ENCODE peak calls at places on chromosomes 3 and 15, in four cellular contexts. L is posterior cingulate gyrus; B is stimulated activated CD8-positive, alpha-beta memory T cell treated with anti-CD3 and anti-CD28 coated beads, Interleukin-15, amount 100 ng/mL, for 4 hours; T is ascending aorta. U is an unnamed sample.

GRCh38 chr3:132569153-132569552 is 27.9 kb upstream of the ACKR4 start:
- DNase-seq in L (no peak), T (no peak), B (no peak), U (no peak)

GRCh38 chr15:70853855-70854668 is at the start of gene LARP6:
- DNase-seq in T (peak), B (no peak), L (no peak), U (no peak)

GRCh38 chr15:95262866-95263564 is 1031.7 kb downstream of the MCTP2 start:
- DNase-seq in L (no peak), B (no peak), T (no peak), U (no peak)

GRCh38 chr15:67188551-67189218 is 65.8 kb downstream of the AAGAB start:
- DNase-seq in T (no peak), L (no peak), B (no peak), U (no peak)

GRCh38 chr3:134367869-134368750 is 6.1 kb downstream of the AMOTL2 start:
- DNase-seq in L (no peak), B (no peak), T (peak), U (no peak)

GRCh38 chr3:104269771-104270170 is 1096.9 kb upstream of the ALCAM start:
- DNase-seq in T (no peak), L (no peak), B (no peak), U (no peak)

GRCh38 chr3:42556089-42556632 is 25.6 kb downstream of the SEC22C start:
- DNase-seq in B (no peak), T (no peak), L (no peak), U (peak)

GRCh38 chr3:172323894-172324590 is 124.2 kb downstream of the GHSR start:
- DNase-seq in T (peak), B (no peak), L (no peak), U (no peak)

GRCh38 chr15:27743078-27743477 is 356.0 kb downstream of the OCA2 start:
- DNase-seq in T (no peak), B (no peak), L (peak), U (peak)

GRCh38 chr3:188940213-188940914 is 231.4 kb upstream of the TPRG1 start:
- DNase-seq in B (no peak), T (peak), L (no peak), U (no peak)

U was measured in cerebellar nuclear complex.